ENCODE peak calls at places on chromosomes 16 and 17, in five cellular contexts. One of them, this sample, is unnamed.

GRCh38 chr17:21287703-21288449 is 3.4 kb downstream of the MAP2K3 start:
- DNase-seq in left lung: peak
- DNase-seq in fibroblast of lung: peak
- DNase-seq in neural progenitor cell: no peak
- DNase-seq in pancreas: peak
- DNase-seq in this sample: peak

GRCh38 chr16:89615596-89616090 is 2.2 kb downstream of the DPEP1 start:
- DNase-seq in pancreas: no peak
- DNase-seq in left lung: no peak
- DNase-seq in fibroblast of lung: no peak
- DNase-seq in neural progenitor cell: peak
- DNase-seq in this sample: no peak

GRCh38 chr16:78303946-78304345 is 204.5 kb downstream of the WWOX start:
- DNase-seq in neural progenitor cell: no peak
- DNase-seq in left lung: no peak
- DNase-seq in fibroblast of lung: no peak
- DNase-seq in pancreas: no peak
- DNase-seq in this sample: no peak

GRCh38 chr16:57622361-57623250 is 5.8 kb upstream of the ADGRG1 start:
- DNase-seq in left lung: peak
- DNase-seq in pancreas: peak
- DNase-seq in fibroblast of lung: no peak
- DNase-seq in neural progenitor cell: no peak
- DNase-seq in this sample: peak

GRCh38 chr16:89257757-89258465 is 40.4 kb downstream of the ZNF778 start:
- DNase-seq in neural progenitor cell: no peak
- DNase-seq in pancreas: no peak
- DNase-seq in fibroblast of lung: no peak
- DNase-seq in left lung: no peak
- DNase-seq in this sample: peak

GRCh38 chr16:3149630-3150345 is 15.0 kb downstream of the ZNF213 start:
- DNase-seq in pancreas: peak
- DNase-seq in neural progenitor cell: peak
- DNase-seq in fibroblast of lung: peak
- DNase-seq in left lung: peak
- DNase-seq in this sample: peak

GRCh38 chr17:72119963-72120877 is 600 bp upstream of the SOX9 start:
- DNase-seq in pancreas: peak
- DNase-seq in fibroblast of lung: peak
- DNase-seq in left lung: peak
- DNase-seq in neural progenitor cell: peak
- DNase-seq in this sample: peak

GRCh38 chr16:57577691-57578224 is 35.3 kb downstream of the ADGRG5 start:
- DNase-seq in fibroblast of lung: no peak
- DNase-seq in pancreas: peak
- DNase-seq in left lung: no peak
- DNase-seq in neural progenitor cell: peak
- DNase-seq in this sample: peak

GRCh38 chr17:27810211-27810901 is 10.0 kb upstream of the NOS2 start:
- DNase-seq in pancreas: no peak
- DNase-seq in left lung: no peak
- DNase-seq in neural progenitor cell: no peak
- DNase-seq in fibroblast of lung: no peak
- DNase-seq in this sample: peak

GRCh38 chr16:67685388-67686112 is 18.9 kb downstream of the C16orf86 start:
- DNase-seq in pancreas: no peak
- DNase-seq in left lung: peak
- DNase-seq in neural progenitor cell: no peak
- DNase-seq in fibroblast of lung: no peak
- DNase-seq in this sample: no peak

DNA sequence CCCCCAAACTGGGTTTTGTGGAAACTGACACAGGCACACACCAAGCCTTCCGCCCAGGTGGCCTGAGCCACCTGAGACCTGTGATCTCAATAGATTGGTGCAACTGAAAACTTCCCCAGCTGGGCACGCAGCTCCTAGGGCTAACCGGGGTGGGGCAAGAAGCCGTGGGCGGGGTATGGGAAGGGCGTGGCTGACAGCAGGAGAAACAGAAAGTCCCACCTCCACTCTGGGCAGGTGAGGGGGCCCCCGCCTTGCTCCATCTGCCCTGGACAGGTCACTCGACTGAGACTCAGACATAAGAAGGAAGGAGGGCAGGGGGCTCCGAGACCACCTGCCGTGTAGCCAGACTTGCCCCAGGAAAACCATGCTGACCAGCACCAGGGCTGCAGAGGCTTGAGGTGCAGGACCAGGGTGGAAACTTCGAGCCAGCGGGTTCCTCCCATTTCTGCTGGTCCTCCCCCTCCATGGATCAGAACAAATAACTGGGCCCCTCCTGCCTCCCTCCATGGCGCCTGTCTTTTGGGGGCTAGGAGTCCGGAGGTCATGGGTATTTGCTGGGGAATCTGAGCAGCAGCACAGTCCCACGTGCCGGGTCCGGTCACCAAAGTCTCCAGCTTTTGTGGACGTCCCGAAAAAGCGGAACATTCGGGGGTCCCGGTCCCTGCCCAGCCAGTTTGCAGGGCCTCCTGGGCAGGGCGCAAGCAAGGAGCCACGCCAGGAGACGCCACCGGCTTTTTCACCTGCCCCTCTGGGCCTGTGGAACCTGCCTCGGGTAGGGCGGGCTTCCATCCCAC is 1.3 kb downstream of the TIMP2 start:
- DNase-seq in left lung: peak
- DNase-seq in pancreas: peak
- DNase-seq in fibroblast of lung: no peak
- DNase-seq in neural progenitor cell: peak
- DNase-seq in this sample: peak
- H3K27ac ChIP-seq in left lung: peak
- H3K27ac ChIP-seq in pancreas: peak
- H3K27ac ChIP-seq in fibroblast of lung: peak
- H3K27ac ChIP-seq in neural progenitor cell: no peak
- H3K27ac ChIP-seq in this sample: peak

DNA sequence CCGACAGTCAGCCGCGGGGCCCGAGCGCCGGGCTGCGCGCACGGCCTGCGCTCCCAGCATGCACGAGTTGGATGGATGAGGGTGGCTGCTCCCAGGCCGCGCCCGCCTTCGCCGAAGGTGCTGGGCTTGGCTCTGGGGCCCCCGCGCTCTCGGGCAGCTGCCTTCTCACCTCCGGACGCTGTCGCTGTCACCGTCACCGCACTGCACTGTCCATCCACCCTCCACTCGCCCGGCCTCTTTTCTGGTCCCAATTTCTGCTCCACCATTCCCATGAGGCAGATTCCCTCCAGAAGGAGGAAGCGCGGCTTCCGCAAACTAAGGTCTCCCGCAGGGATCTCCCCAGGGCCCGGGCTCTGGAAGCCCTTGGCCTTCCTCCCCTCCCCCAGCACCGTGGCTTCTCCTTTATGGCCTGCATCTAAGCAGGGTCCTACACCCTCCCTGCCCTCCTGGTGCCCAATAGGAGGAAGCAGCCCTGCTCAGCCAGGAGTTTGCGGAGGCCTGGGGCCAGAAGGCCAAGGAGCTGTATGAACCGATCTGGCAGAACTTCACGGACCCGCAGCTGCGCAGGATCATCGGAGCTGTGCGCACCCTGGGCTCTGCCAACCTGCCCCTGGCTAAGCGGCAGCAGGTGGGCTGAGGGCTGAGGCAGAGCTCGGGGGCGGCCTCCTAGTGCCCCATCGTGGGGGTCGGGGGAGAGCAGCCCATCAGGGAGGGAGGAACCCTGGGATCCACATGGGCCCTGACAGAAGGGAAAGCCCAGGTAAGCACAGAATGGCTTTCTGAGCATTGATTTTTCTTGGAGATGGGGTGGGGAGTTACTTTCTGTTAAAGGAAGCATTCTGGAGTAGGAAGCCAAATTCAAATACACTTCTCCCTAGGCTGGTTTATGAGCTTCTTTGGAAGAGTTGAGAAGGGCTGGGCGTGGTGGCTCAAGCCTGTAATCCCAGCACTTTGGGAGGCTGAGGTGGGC is 895 bp downstream of the ACE start:
- DNase-seq in neural progenitor cell: no peak
- DNase-seq in pancreas: no peak
- DNase-seq in left lung: peak
- DNase-seq in fibroblast of lung: no peak
- DNase-seq in this sample: peak
- H3K4me3 ChIP-seq in neural progenitor cell: peak
- H3K4me3 ChIP-seq in pancreas: peak
- H3K4me3 ChIP-seq in left lung: peak
- H3K4me3 ChIP-seq in fibroblast of lung: peak
- H3K4me3 ChIP-seq in this sample: no peak

GRCh38 chr17:56992364-56992763 is 14.4 kb downstream of the SCPEP1 start:
- DNase-seq in neural progenitor cell: no peak
- DNase-seq in fibroblast of lung: no peak
- DNase-seq in left lung: no peak
- DNase-seq in pancreas: no peak
- DNase-seq in this sample: no peak
- H3K27ac ChIP-seq in neural progenitor cell: no peak
- H3K27ac ChIP-seq in fibroblast of lung: no peak
- H3K27ac ChIP-seq in left lung: no peak
- H3K27ac ChIP-seq in pancreas: no peak
- H3K27ac ChIP-seq in this sample: no peak

GRCh38 chr17:44004077-44004760 is at the start of gene NAGS:
- DNase-seq in fibroblast of lung: no peak
- DNase-seq in neural progenitor cell: peak
- DNase-seq in left lung: peak
- DNase-seq in pancreas: no peak
- DNase-seq in this sample: peak

GRCh38 chr17:44005865-44006580 is 1.6 kb downstream of the NAGS start:
- DNase-seq in pancreas: peak
- DNase-seq in fibroblast of lung: no peak
- DNase-seq in neural progenitor cell: peak
- DNase-seq in left lung: peak
- DNase-seq in this sample: peak

GRCh38 chr17:44005527-44005864 is 1.1 kb downstream of the NAGS start:
- DNase-seq in fibroblast of lung: no peak
- DNase-seq in neural progenitor cell: no peak
- DNase-seq in left lung: no peak
- DNase-seq in pancreas: no peak
- DNase-seq in this sample: no peak

GRCh38 chr17:44006581-44007345 is 2.3 kb downstream of the NAGS start:
- DNase-seq in fibroblast of lung: peak
- DNase-seq in pancreas: peak
- DNase-seq in neural progenitor cell: peak
- DNase-seq in left lung: peak
- DNase-seq in this sample: peak

GRCh38 chr17:44004761-44005526 is 522 bp downstream of the NAGS start:
- DNase-seq in left lung: peak
- DNase-seq in neural progenitor cell: peak
- DNase-seq in fibroblast of lung: no peak
- DNase-seq in pancreas: no peak
- DNase-seq in this sample: peak
- H3K4me3 ChIP-seq in left lung: peak
- H3K4me3 ChIP-seq in neural progenitor cell: peak
- H3K4me3 ChIP-seq in fibroblast of lung: no peak
- H3K4me3 ChIP-seq in pancreas: no peak
- H3K4me3 ChIP-seq in this sample: no peak

GRCh38 chr16:1972490-1972877 is 631 bp downstream of the TBL3 start:
- DNase-seq in left lung: peak
- DNase-seq in pancreas: no peak
- DNase-seq in fibroblast of lung: peak
- DNase-seq in neural progenitor cell: peak
- DNase-seq in this sample: peak
- H3K27ac ChIP-seq in left lung: no peak
- H3K27ac ChIP-seq in pancreas: no peak
- H3K27ac ChIP-seq in fibroblast of lung: peak
- H3K27ac ChIP-seq in neural progenitor cell: no peak
- H3K27ac ChIP-seq in this sample: no peak

GRCh38 chr17:62800580-62800979 is 7.5 kb downstream of the MARCHF10 start:
- DNase-seq in neural progenitor cell: no peak
- DNase-seq in pancreas: peak
- DNase-seq in left lung: no peak
- DNase-seq in fibroblast of lung: peak
- DNase-seq in this sample: no peak
- H3K4me3 ChIP-seq in neural progenitor cell: no peak
- H3K4me3 ChIP-seq in pancreas: no peak
- H3K4me3 ChIP-seq in left lung: no peak
- H3K4me3 ChIP-seq in fibroblast of lung: no peak
- H3K4me3 ChIP-seq in this sample: no peak

GRCh38 chr17:67557052-67557845 is 160.5 kb upstream of the NOL11 start:
- DNase-seq in neural progenitor cell: no peak
- DNase-seq in pancreas: no peak
- DNase-seq in fibroblast of lung: no peak
- DNase-seq in left lung: no peak
- DNase-seq in this sample: no peak
- H3K27ac ChIP-seq in neural progenitor cell: no peak
- H3K27ac ChIP-seq in pancreas: no peak
- H3K27ac ChIP-seq in fibroblast of lung: no peak
- H3K27ac ChIP-seq in left lung: no peak
- H3K27ac ChIP-seq in this sample: no peak

GRCh38 chr17:50627782-50628601 is 6.7 kb upstream of the ABCC3 start:
- DNase-seq in neural progenitor cell: peak
- DNase-seq in fibroblast of lung: no peak
- DNase-seq in left lung: peak
- DNase-seq in pancreas: peak
- DNase-seq in this sample: peak

GRCh38 chr17:50629902-50630301 is 4.8 kb upstream of the ABCC3 start:
- DNase-seq in neural progenitor cell: no peak
- DNase-seq in left lung: no peak
- DNase-seq in pancreas: no peak
- DNase-seq in fibroblast of lung: no peak
- DNase-seq in this sample: no peak

GRCh38 chr17:50626037-50626574 is 8.6 kb upstream of the ABCC3 start:
- DNase-seq in pancreas: peak
- DNase-seq in neural progenitor cell: peak
- DNase-seq in left lung: peak
- DNase-seq in fibroblast of lung: peak
- DNase-seq in this sample: peak

GRCh38 chr17:50625032-50625871 is 9.4 kb upstream of the ABCC3 start:
- DNase-seq in neural progenitor cell: no peak
- DNase-seq in pancreas: no peak
- DNase-seq in fibroblast of lung: no peak
- DNase-seq in left lung: no peak
- DNase-seq in this sample: no peak

DNA sequence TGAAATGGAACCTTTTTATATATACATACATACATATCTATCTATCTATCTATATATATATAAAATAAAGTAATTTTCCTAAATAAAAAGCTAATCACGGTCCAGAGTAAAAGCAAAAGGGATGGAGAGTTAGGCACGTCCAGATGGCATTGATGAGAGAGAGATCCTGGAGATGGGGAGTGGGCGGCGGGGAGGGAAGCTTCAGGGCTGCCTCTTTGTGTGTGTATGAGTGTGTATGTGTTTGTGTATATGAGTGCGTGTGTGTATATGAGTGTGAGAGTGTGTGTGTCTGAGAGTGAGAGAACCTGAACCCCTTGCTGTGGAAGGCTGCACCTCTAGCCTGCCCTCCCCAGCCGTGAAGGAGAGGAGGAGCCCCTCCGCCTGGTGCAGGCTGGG is 7.3 kb upstream of the ABCC3 start:
- DNase-seq in pancreas: no peak
- DNase-seq in left lung: no peak
- DNase-seq in fibroblast of lung: no peak
- DNase-seq in neural progenitor cell: no peak
- DNase-seq in this sample: no peak
- H3K4me3 ChIP-seq in pancreas: no peak
- H3K4me3 ChIP-seq in left lung: no peak
- H3K4me3 ChIP-seq in fibroblast of lung: no peak
- H3K4me3 ChIP-seq in neural progenitor cell: no peak
- H3K4me3 ChIP-seq in this sample: no peak